ENCODE peak calls at places on chromosome 2, in four cellular contexts. N is GM12892; J is upper lobe of left lung; B is stimulated activated CD4-positive, alpha-beta T cell treated with anti-CD3 and anti-CD28 coated beads, TNF-alpha, amount 100 ng/mL, for 4 hours. T is an unnamed sample.

GRCh38 chr2:124683536-124684407 is 658.7 kb downstream of the CNTNAP5 start:
- DNase-seq in N (no peak), J (no peak), B (no peak), T (no peak)

GRCh38 chr2:174485763-174486613 is 841 bp downstream of the GPR155 start:
- DNase-seq in N (no peak), J (no peak), B (no peak), T (no peak)

GRCh38 chr2:98188351-98189046 is 101.5 kb downstream of the VWA3B start:
- DNase-seq in N (no peak), J (no peak), B (no peak), T (no peak)

GRCh38 chr2:219555956-219556355 is 12.1 kb downstream of the TMEM198 start:
- DNase-seq in N (no peak), J (peak; percentile 74), B (no peak), T (no peak)

GRCh38 chr2:96927420-96928171 is 57.7 kb upstream of the SEMA4C start:
- DNase-seq in N (no peak), J (peak; percentile 44), B (no peak), T (no peak)

GRCh38 chr2:106572541-106573148 is 85.5 kb downstream of the CD8B2 start:
- DNase-seq in N (no peak), J (no peak), B (no peak), T (no peak)

GRCh38 chr2:137935591-137935990 is 28.7 kb upstream of the HNMT start:
- DNase-seq in N (no peak), J (no peak), B (no peak), T (no peak)

GRCh38 chr2:57959380-57959779 is 87.2 kb upstream of the VRK2 start:
- DNase-seq in N (no peak), J (no peak), B (no peak), T (no peak)

GRCh38 chr2:233436691-233437438 is 82.6 kb downstream of the DGKD start:
- DNase-seq in N (no peak), J (no peak), B (no peak), T (no peak)

GRCh38 chr2:25558262-25558661 is 115.1 kb downstream of the DTNB start:
- DNase-seq in N (peak; percentile 42), J (no peak), B (no peak), T (no peak)

GRCh38 chr2:219521066-219521880 is 7.0 kb downstream of the ASIC4 start:
- DNase-seq in N (no peak), J (no peak), B (no peak), T (no peak)

GRCh38 chr2:201430839-201431238 is 20.4 kb downstream of the TRAK2 start:
- DNase-seq in N (no peak), J (no peak), B (no peak), T (no peak)